ENCODE peak calls at places on chromosomes 16 and 17, in four cellular contexts. N is mesendoderm, Z is H9, F is H1. E is an unnamed sample. For H3K79me2, the result is how much of the 10 kb centered on the place peaks cover.

GRCh38 chr17:66691644-66692500 is 143.0 kb upstream of the CACNG5 start:
- DNase-seq in F (no peak), N (no peak), Z (peak), E (no peak)

GRCh38 chr16:1564325-1564724 is 30.9 kb downstream of the TMEM204 start:
- DNase-seq in Z (no peak), F (no peak), N (no peak), E (no peak)

GRCh38 chr16:10511829-10512228 is 68.6 kb downstream of the EMP2 start:
- DNase-seq in F (no peak), Z (no peak), N (no peak), E (no peak)

GRCh38 chr17:7060165-7060890 is 16.4 kb upstream of the SLC16A11 start:
- DNase-seq in N (no peak), F (no peak), Z (no peak), E (no peak)

GRCh38 chr17:77266891-77267341 is 126.1 kb downstream of the SEC14L1 start:
- DNase-seq in N (peak), Z (peak), F (peak), E (no peak)

GRCh38 chr16:86854895-86855294 is 276.5 kb downstream of the FOXL1 start:
- DNase-seq in Z (no peak), N (no peak), F (no peak), E (no peak)

GRCh38 chr17:194844-195602 is 13.6 kb upstream of the DOC2B start:
- DNase-seq in N (no peak), Z (no peak), F (no peak), E (no peak)

GRCh38 chr17:57603978-57604377 is 141.1 kb downstream of the CCDC182 start:
- DNase-seq in F (no peak), Z (no peak), N (no peak), E (no peak)

GRCh38 chr16:66365588-66365987 is 903 bp upstream of the CDH5 start:
- DNase-seq in N (no peak), Z (no peak), F (no peak), E (no peak)

GRCh38 chr17:36128411-36128978 is 24.9 kb downstream of the CCL4 start:
- DNase-seq in Z (no peak), F (no peak), N (no peak), E (no peak)

GRCh38 chr17:70510288-70510687 is 341.0 kb downstream of the KCNJ2 start:
- DNase-seq in Z (no peak), F (no peak), N (no peak), E (no peak)

GRCh38 chr16:68972008-68972407 is 128.7 kb downstream of the TANGO6 start:
- DNase-seq in N (peak), Z (peak), F (peak), E (no peak)

GRCh38 chr17:33115957-33116680 is 124.5 kb downstream of the SPACA3 start:
- DNase-seq in Z (no peak), N (no peak), F (no peak), E (no peak)

GRCh38 chr16:56355221-56355620 is 70.1 kb downstream of the AMFR start:
- DNase-seq in N (no peak), Z (no peak), F (no peak), E (no peak)

GRCh38 chr16:83533193-83533592 is 274.6 kb upstream of the HSBP1 start:
- DNase-seq in Z (no peak), N (peak), F (no peak), E (no peak)

GRCh38 chr16:68361485-68361884 is 50.7 kb downstream of the PRMT7 start:
- DNase-seq in Z (no peak), N (no peak), F (no peak), E (no peak)

GRCh38 chr16:20348365-20349185 is 3.9 kb downstream of the UMOD start:
- DNase-seq in Z (peak), F (peak), N (peak), E (peak)

GRCh38 chr16:89360760-89361435 is 129.5 kb downstream of the ANKRD11 start:
- DNase-seq in N (peak), Z (no peak), F (no peak), E (no peak)

GRCh38 chr17:46878055-46878454 is 26.7 kb downstream of the WNT9B start:
- DNase-seq in Z (no peak), N (no peak), F (no peak), E (no peak)

GRCh38 chr17:75442168-75443103 is 14.0 kb upstream of the TMEM94 start:
- DNase-seq in Z (no peak), F (no peak), N (no peak), E (no peak)

GRCh38 chr17:66348605-66349165 is 46.3 kb downstream of the PRKCA start:
- DNase-seq in N (no peak), F (no peak), Z (no peak), E (no peak)

GRCh38 chr17:46940692-46941404 is 17.9 kb downstream of the GOSR2 start:
- DNase-seq in Z (peak), N (peak), F (peak), E (peak)

GRCh38 chr17:81354252-81354943 is 40.9 kb upstream of the BAHCC1 start:
- DNase-seq in Z (no peak), N (no peak), F (no peak), E (no peak)

GRCh38 chr16:88536510-88536909 is 33.7 kb upstream of the ZC3H18 start:
- DNase-seq in N (no peak), F (no peak), Z (peak), E (no peak)

GRCh38 chr17:37024181-37024637 is 75.5 kb downstream of the AATF start:
- DNase-seq in Z (no peak), F (no peak), N (no peak), E (no peak)

GRCh38 chr17:19646788-19647696 is 1.5 kb upstream of the ALDH3A2 start:
- DNase-seq in N (peak), Z (peak), F (peak), E (peak)

GRCh38 chr17:76154292-76154691 is 13.2 kb upstream of the FOXJ1 start:
- DNase-seq in F (no peak), Z (no peak), N (no peak), E (no peak)

GRCh38 chr16:13811834-13812233 is 108.1 kb upstream of the ERCC4 start:
- DNase-seq in N (no peak), F (no peak), Z (no peak), E (no peak)

GRCh38 chr16:27518226-27518625 is 31.5 kb downstream of the GTF3C1 start:
- DNase-seq in Z (no peak), N (no peak), F (no peak), E (no peak)
- H3K18ac ChIP-seq in Z (no peak), N (no peak), F (no peak), E (no peak)

GRCh38 chr16:22357635-22357971 is 16.8 kb downstream of the CDR2 start:
- DNase-seq in F (no peak), N (no peak), Z (no peak), E (no peak)
- H3K79me2 ChIP-seq in F (under half), N (under half), Z (under half), E (under half)

DNA sequence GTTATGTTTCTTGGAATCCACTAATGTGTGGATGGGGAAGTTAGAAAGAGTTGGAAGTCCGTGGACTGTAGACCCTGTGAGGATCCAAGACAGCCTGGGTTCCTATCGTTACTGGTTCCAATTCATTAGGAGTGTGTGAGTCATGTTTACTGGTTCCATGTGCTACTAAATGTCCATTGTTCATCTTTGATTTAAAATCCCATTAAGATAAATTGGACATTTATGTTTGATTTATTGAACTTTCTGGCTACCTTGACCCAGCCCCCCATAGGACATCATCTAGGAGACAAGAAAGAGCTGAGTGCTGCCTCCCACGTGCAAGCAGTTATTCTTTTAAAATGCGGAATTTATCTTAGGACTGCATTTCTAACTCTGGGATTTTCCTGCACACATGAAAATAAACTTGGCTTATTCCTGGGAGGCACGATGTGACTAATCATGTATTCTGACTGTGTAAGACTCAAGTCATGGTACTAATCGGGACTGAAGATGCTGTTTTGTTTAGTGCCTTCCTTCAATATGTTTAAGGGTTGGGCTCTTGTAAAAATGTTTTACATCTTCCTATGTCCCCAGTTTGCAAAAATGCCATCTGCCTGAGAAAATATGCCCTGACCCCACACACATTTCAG is 53.4 kb downstream of the RGS9 start:
- DNase-seq in N (no peak), Z (no peak), F (no peak), E (no peak)
- H3K23ac ChIP-seq in N (no peak), Z (no peak), F (no peak), E (no peak)

DNA sequence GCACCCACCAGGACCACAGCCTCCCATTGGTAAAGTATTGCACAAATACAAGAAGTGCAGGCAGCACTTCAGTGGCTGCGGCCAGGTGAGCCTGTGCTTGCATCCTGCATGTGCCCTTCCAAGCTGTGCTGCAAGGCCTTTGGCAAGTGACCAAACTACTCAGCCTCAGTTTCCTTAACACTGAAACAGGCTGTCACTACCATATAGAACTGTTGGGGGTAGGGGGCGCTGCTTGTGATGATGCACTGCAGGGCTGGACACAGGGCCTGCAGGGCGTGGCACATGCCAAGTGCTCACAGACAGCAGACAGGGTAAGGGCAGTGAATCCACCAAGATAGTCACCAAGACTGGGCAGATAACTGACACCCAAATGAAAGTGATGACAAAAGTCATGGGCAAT is 65.6 kb upstream of the SREBF1 start:
- DNase-seq in N (no peak), Z (no peak), F (no peak), E (no peak)
- H3K18ac ChIP-seq in N (no peak), Z (no peak), F (no peak), E (no peak)

GRCh38 chr16:21603920-21604319 is 4.5 kb downstream of the METTL9 start:
- DNase-seq in N (no peak), Z (no peak), F (no peak), E (no peak)
- H3K79me2 ChIP-seq in N (half or more), Z (under half), F (half or more), E (under half)

DNA sequence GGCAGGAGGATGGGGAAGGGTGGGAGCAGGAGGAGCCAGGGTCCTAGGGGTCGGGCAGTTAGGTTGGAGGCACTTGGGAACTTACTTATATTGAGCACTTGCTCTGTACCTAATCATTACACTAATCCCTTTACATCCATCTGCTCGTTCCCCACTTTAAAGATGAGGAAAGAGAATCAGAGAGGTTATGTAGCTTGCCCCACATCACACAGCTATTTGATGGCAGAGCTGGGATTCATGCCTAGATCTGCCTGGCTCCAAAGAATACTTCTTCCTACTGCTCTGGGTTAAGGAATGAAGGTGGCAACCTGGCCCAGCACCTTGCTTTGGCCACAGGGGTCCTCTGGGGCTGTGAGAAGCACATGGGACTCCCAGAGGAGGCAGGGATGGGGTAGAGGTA is 13.2 kb downstream of the SLC4A1 start:
- DNase-seq in Z (no peak), F (no peak), N (no peak), E (no peak)
- H3K23ac ChIP-seq in Z (no peak), F (no peak), N (no peak), E (no peak)

GRCh38 chr16:54176376-54176901 is 110.1 kb downstream of the IRX3 start:
- DNase-seq in Z (peak), F (peak), N (peak), E (no peak)

GRCh38 chr16:54177857-54178490 is 108.6 kb downstream of the IRX3 start:
- DNase-seq in N (no peak), Z (no peak), F (no peak), E (no peak)

GRCh38 chr16:54175552-54176375 is 110.8 kb downstream of the IRX3 start:
- DNase-seq in Z (no peak), N (no peak), F (no peak), E (no peak)

GRCh38 chr16:54178491-54178976 is 108.1 kb downstream of the IRX3 start:
- DNase-seq in Z (no peak), F (no peak), N (no peak), E (no peak)

GRCh38 chr16:54177052-54177856 is 109.3 kb downstream of the IRX3 start:
- DNase-seq in Z (no peak), N (no peak), F (no peak), E (no peak)
- H3K18ac ChIP-seq in Z (no peak), N (no peak), F (no peak), E (peak)

DNA sequence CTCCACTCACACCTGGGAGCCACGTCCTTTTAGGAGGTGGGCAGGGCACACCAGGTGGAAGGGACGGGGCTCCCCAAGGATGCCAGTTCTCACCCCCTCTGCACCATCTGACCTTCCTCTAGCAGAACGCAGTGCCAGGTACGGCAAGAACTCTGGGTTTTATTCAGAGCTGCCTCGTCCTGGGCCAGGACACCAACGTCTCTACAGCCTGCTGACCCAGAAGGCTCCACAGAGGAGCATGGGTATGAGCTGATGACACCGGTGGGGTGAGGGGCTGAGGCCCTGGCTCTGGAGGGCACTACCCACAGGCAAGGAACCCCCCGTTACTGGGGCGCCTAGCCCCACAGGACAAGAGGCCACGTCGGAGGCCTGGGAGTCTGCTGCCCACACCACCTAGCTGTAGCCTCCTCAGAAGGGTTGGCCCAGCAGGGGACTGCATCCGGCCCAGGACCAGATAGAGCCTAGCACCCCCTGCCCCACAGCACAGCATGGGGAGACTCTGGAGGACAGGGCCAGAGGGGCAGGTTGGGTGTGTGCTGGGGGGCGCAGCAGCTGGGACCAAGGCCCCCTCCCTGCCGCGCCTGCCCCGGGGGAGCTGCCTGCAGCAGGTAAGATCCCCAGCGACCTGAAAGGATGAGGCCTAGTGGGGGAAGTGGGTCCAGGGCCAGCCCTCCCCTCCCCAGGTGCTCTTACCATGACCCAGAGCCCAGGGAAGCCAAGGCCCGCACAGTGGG is 13.9 kb downstream of the BCAR1 start:
- DNase-seq in F (no peak), Z (peak), N (no peak), E (no peak)
- H3K79me2 ChIP-seq in F (under half), Z (under half), N (under half), E (under half)

E was measured in trophoblast cell.